ENCODE peak calls at places on chromosomes 11 and 22, in nine cellular contexts. W is germinal center; Z is sigmoid colon; B is A549; U is stimulated activated CD4-positive, alpha-beta T cell treated with anti-CD3 and anti-CD28 coated beads, Interleukin-15, amount 100 ng/mL, for 1 hour; X is putamen; Q is NCI-H1105 treated with DMSO at 0.1 percent for 48 hours; K is activated CD4-positive, CD25-positive, alpha-beta regulatory T cell treated with anti-CD3 and anti-CD28 coated beads, Interleukin-2, amount 50 U/mL, for 16 hours; E is fibroblast of lung. M is an unnamed sample.

GRCh38 chr22:29343313-29343805 is 27.9 kb upstream of the RASL10A start:
- DNase-seq in B (no peak), Z (peak), Q (no peak), U (no peak), W (no peak), E (peak), K (no peak), X (no peak), M (no peak)

GRCh38 chr22:46043339-46043738 is 66.4 kb upstream of the WNT7B start:
- DNase-seq in B (no peak), X (no peak), K (no peak), U (no peak), W (no peak), Z (peak), Q (no peak), E (no peak), M (peak)

GRCh38 chr11:12693075-12693473 is 18.9 kb downstream of the TEAD1 start:
- DNase-seq in W (no peak), U (no peak), B (no peak), E (peak), X (no peak), Q (peak), K (no peak), Z (no peak), M (no peak)

GRCh38 chr11:12201016-12201985 is 90.9 kb downstream of the MICAL2 start:
- DNase-seq in X (no peak), E (peak), W (no peak), Q (no peak), U (no peak), K (no peak), Z (no peak), B (no peak), M (no peak)

GRCh38 chr11:65912840-65913239 is 6.0 kb downstream of the C11orf68 start:
- DNase-seq in U (no peak), B (peak), Q (no peak), K (no peak), W (no peak), X (no peak), Z (no peak), E (peak), M (no peak)

GRCh38 chr11:117931971-117932370 is 2.8 kb upstream of the TMPRSS13 start:
- DNase-seq in W (no peak), Q (no peak), U (no peak), Z (peak), X (no peak), B (no peak), K (no peak), E (no peak), M (peak)

GRCh38 chr11:118522571-118523072 is 4.7 kb upstream of the TTC36 start:
- DNase-seq in U (no peak), Q (peak), W (no peak), X (no peak), E (peak), B (no peak), K (no peak), Z (no peak), M (no peak)

GRCh38 chr11:2679011-2679676 is 20.6 kb downstream of the KCNQ1OT1 start:
- DNase-seq in X (no peak), Q (no peak), U (no peak), W (no peak), B (no peak), E (no peak), K (no peak), Z (no peak), M (peak)

GRCh38 chr22:46800102-46800857 is 37.8 kb downstream of the TBC1D22A start:
- DNase-seq in X (no peak), K (no peak), B (no peak), W (no peak), E (no peak), Q (no peak), U (no peak), Z (peak), M (no peak)

GRCh38 chr11:17763703-17764102 is 29.1 kb downstream of the KCNC1 start:
- DNase-seq in E (no peak), X (no peak), B (no peak), K (no peak), Q (no peak), Z (no peak), U (no peak), W (no peak), M (no peak)

GRCh38 chr11:86551286-86551685 is 121.1 kb downstream of the ME3 start:
- DNase-seq in W (no peak), K (no peak), X (no peak), Q (no peak), Z (no peak), B (peak), E (peak), U (no peak), M (no peak)

GRCh38 chr22:45200862-45201511 is 37.3 kb downstream of the NUP50 start:
- DNase-seq in K (no peak), X (no peak), E (peak), Q (no peak), U (no peak), B (no peak), W (no peak), Z (peak), M (no peak)

GRCh38 chr11:133318221-133318620 is 214.1 kb downstream of the OPCML start:
- DNase-seq in E (no peak), X (no peak), Q (no peak), U (no peak), Z (no peak), B (no peak), W (no peak), K (no peak), M (no peak)

GRCh38 chr11:11582261-11582701 is 39.5 kb downstream of the GALNT18 start:
- DNase-seq in B (no peak), Q (no peak), W (no peak), U (no peak), X (peak), K (no peak), Z (no peak), E (no peak), M (no peak)

GRCh38 chr11:35583126-35583525 is 35.1 kb upstream of the FJX1 start:
- DNase-seq in E (peak), Z (no peak), Q (no peak), U (no peak), B (no peak), X (no peak), W (no peak), K (no peak), M (no peak)

GRCh38 chr11:119993732-119994131 is 144.2 kb downstream of the TRIM29 start:
- DNase-seq in K (no peak), Z (no peak), B (no peak), Q (peak), X (no peak), U (no peak), E (no peak), W (no peak), M (peak)